ENCODE peak calls at places on chromosomes 5 and 9, in eight cellular contexts. K is transverse colon; P is retinal pigment epithelial cell; J is chondrocyte; Z is AG09319; L is left lung; B is CD8-positive, alpha-beta T cell; F is right lobe of liver. A is an unnamed sample.

GRCh38 chr5:16578474-16578883 is 38.3 kb downstream of the RETREG1 start:
- DNase-seq in K (no peak), P (peak; percentile 29), J (no peak), Z (no peak), L (no peak), B (no peak), F (no peak), A (no peak)

GRCh38 chr5:77852514-77853352 is 76.6 kb upstream of the TBCA start:
- DNase-seq in K (peak; percentile 39), P (peak; percentile 68), J (no peak), Z (no peak), L (no peak), B (peak; percentile 62), F (peak; percentile 83), A (no peak)

GRCh38 chr5:26329562-26330189 is 708.7 kb downstream of the CDH9 start:
- DNase-seq in K (no peak), P (no peak), J (no peak), Z (no peak), L (no peak), B (no peak), F (no peak), A (no peak)

GRCh38 chr9:85863875-85864274 is 77.1 kb upstream of the NAA35 start:
- DNase-seq in K (no peak), P (no peak), J (no peak), Z (no peak), L (no peak), B (no peak), F (no peak), A (no peak)

GRCh38 chr5:79893485-79893884 is 97.6 kb downstream of the MTX3 start:
- DNase-seq in K (no peak), P (no peak), J (no peak), Z (no peak), L (no peak), B (no peak), F (no peak), A (no peak)

GRCh38 chr9:124522121-124523098 is 15.2 kb upstream of the NR5A1 start:
- DNase-seq in K (no peak), P (no peak), J (no peak), Z (no peak), L (no peak), B (no peak), F (no peak), A (no peak)

GRCh38 chr9:120434532-120434931 is 145.4 kb downstream of the CDK5RAP2 start:
- DNase-seq in K (no peak), P (no peak), J (no peak), Z (peak; percentile 74), L (no peak), B (no peak), F (no peak), A (no peak)

GRCh38 chr5:32523625-32524024 is 61.7 kb upstream of the SUB1 start:
- DNase-seq in K (no peak), P (no peak), J (no peak), Z (no peak), L (no peak), B (no peak), F (no peak), A (no peak)

DNA sequence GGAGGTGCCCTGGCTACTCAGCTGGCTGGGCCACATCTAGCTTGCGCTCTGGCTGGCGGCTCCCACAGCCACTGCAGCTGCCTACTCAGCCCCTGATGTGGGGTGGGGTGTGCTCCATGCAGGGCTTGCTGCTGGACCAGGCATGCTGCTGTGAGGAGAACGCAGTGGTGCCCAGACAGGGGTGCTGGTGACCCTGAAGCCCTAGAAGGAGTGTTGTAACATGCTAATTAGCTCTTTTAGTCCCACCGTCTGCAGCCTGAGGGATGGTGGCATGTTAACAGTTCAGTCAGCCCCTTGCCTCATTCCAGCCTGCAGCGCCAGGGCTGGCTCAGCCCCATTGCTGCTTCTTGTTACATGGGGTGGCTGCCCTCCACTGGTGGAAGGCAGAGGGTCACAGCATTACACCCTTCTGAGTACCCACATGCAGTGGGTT is 642.3 kb downstream of the DMRTA1 start:
- DNase-seq in K (no peak), P (no peak), J (no peak), Z (no peak), L (no peak), B (no peak), F (no peak), A (no peak)
- TF ChIP-seq CTCF in K (no peak), P (no peak), J (peak; percentile 36), Z (peak; percentile 17), L (no peak), B (no peak), F (no peak), A (no peak)

DNA sequence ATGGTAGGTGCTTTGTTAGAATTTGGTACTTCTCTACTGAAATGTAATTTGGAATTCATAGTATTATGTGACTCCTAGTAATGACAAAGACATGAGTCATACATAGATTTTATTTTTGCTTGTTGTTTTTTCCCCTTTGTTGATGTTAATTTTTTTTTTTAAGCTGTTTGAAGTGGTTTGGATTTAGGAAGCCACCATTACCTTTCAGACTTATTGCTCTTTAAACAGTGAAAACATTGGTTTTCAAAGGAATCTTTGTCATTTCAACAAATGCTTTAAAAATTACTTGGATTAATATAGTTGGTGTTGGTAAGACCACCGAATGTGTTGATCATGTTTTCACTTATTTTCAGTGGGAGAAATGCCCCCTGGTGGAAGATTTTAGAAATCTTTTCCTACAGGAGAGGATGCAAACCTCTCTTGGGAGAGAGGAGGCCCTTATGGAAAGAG is 170.1 kb upstream of the PITX1 start:
- DNase-seq in K (no peak), P (no peak), J (no peak), Z (no peak), L (no peak), B (no peak), F (no peak), A (no peak)
- TF ChIP-seq CTCF in K (peak; percentile 45), P (peak; percentile 39), J (peak; percentile 68), Z (peak; percentile 31), L (peak; percentile 33), B (no peak), F (peak; percentile 39), A (no peak)

DNA sequence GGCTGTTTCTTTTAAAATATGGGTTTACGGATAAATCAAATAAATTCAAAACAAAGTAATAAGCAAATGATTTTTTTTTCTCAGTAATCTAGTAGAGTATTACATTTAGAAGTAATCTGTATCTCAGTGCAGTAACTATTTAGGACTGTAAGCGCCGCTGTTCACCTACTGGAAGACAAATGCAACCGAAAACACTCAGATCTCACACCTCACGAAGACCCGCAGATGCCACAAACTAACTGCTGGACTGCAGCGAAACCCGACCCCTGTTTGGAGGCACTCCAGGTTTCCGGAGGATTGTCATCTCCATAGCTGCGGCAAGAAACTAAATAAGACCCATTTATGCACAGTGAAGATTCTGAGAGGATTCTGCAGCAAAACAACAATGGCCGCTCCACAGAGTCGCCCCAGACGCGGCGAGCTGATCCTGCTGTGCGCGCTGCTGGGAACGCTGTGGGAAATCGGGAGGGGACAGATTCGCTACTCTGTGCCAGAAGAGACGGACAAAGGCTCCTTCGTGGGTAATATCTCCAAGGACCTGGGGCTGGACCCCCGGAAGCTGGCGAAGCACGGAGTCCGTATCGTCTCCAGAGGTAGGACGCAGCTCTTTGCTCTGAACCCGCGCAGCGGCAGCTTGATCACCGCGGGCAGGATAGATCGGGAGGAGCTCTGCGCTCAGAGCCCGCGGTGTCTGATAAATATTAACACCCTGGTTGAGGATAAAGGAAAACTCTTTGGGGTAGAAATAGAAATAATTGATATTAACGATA is at the start of gene PCDHGA8:
- DNase-seq in K (no peak), P (no peak), J (peak; percentile 62), Z (no peak), L (no peak), B (no peak), F (no peak), A (no peak)
- TF ChIP-seq CTCF in K (no peak), P (peak; percentile 9), J (no peak), Z (peak; percentile 3), L (no peak), B (no peak), F (no peak), A (no peak)

GRCh38 chr9:34124923-34125322 is 1.6 kb downstream of the DCAF12 start:
- DNase-seq in K (no peak), P (no peak), J (no peak), Z (no peak), L (no peak), B (no peak), F (no peak), A (no peak)

GRCh38 chr9:34127035-34127948 is 794 bp upstream of the DCAF12 start:
- DNase-seq in K (no peak), P (no peak), J (no peak), Z (no peak), L (no peak), B (no peak), F (no peak), A (no peak)

GRCh38 chr9:34126207-34127034 is at the start of gene DCAF12:
- DNase-seq in K (peak; percentile 93), P (peak; percentile 51), J (peak; percentile 93), Z (peak; percentile 62), L (peak; percentile 92), B (peak; percentile 92), F (peak; percentile 92), A (peak; percentile 67)

GRCh38 chr9:34124103-34124502 is 2.4 kb downstream of the DCAF12 start:
- DNase-seq in K (no peak), P (no peak), J (no peak), Z (no peak), L (no peak), B (no peak), F (no peak), A (no peak)

DNA sequence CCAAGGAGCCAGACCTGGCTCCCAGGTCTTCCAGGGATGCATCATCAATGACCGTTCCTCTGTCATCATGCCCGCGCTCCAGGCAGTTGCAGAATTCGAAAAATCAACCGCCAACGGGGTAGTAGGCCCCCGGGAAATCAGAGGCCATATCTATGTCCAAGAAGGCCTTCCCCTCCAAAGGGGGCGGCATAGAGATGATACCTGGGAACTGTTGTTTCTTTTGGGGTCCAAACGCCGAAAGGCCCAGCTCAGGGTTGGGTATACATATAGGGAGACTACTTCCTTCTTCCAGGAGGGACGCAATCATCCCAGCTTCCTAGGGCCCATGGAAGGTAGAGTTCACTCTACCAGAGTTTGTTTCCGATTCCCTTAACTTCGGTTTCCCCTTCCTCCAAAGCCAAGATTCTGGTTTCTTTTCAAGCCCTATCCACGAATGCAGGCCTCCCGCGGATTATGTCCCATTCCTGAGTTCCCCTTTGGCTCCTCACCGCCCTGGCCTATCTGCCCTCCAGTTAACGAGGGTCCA is 754 bp downstream of the DCAF12 start:
- DNase-seq in K (peak; percentile 16), P (no peak), J (no peak), Z (no peak), L (no peak), B (no peak), F (no peak), A (peak; percentile 28)
- TF ChIP-seq CTCF in K (no peak), P (no peak), J (peak; percentile 7), Z (no peak), L (no peak), B (no peak), F (no peak), A (no peak)

GRCh38 chr5:103942587-103943186 is 380.1 kb upstream of the NUDT12 start:
- DNase-seq in K (no peak), P (no peak), J (no peak), Z (no peak), L (no peak), B (no peak), F (no peak), A (no peak)
- TF ChIP-seq CTCF in K (no peak), P (peak; percentile 39), J (peak; percentile 77), Z (no peak), L (no peak), B (no peak), F (no peak), A (no peak)

A was measured in omental fat pad.